ENCODE peak calls at places on chromosomes 16 and 17, in eight cellular contexts. M, P, V, N, J, W, S and K are unnamed samples.

GRCh38 chr16:56610609-56611111 is 2.3 kb downstream of the MT2A start:
- DNase-seq in V (no peak), P (no peak), S (no peak), N (peak; percentile 70), J (no peak), M (no peak), W (no peak), K (no peak)

GRCh38 chr16:66026211-66026610 is 340.3 kb upstream of the CDH5 start:
- DNase-seq in M (peak; percentile 9), P (no peak), J (no peak), N (peak; percentile 27), S (no peak), V (peak; percentile 30), W (no peak), K (no peak)

GRCh38 chr16:360698-361336 is 8.3 kb upstream of the AXIN1 start:
- DNase-seq in J (no peak), S (no peak), W (no peak), P (no peak), M (no peak), N (no peak), V (no peak), K (no peak)

GRCh38 chr16:74249281-74249680 is 47.3 kb upstream of the PSMD7 start:
- DNase-seq in W (no peak), V (no peak), J (no peak), N (no peak), P (no peak), M (no peak), S (no peak), K (no peak)

GRCh38 chr17:1231456-1231855 is 38.8 kb upstream of the BHLHA9 start:
- DNase-seq in J (peak; percentile 27), N (no peak), S (no peak), V (peak; percentile 73), P (no peak), M (no peak), W (no peak), K (peak; percentile 78)

GRCh38 chr17:10048951-10049350 is 143.9 kb upstream of the RCVRN start:
- DNase-seq in V (no peak), N (no peak), P (no peak), J (no peak), W (no peak), S (peak; percentile 76), M (no peak), K (no peak)

GRCh38 chr17:12041316-12041715 is 20.6 kb downstream of the MAP2K4 start:
- DNase-seq in V (no peak), P (no peak), J (no peak), N (peak; percentile 85), M (no peak), S (no peak), W (no peak), K (no peak)

GRCh38 chr17:51128089-51128488 is 7.4 kb upstream of the SPAG9 start:
- DNase-seq in N (no peak), W (no peak), P (no peak), S (no peak), J (no peak), V (no peak), M (peak; percentile 53), K (no peak)

GRCh38 chr16:85448557-85449194 is 164.4 kb upstream of the GSE1 start:
- DNase-seq in J (peak; percentile 81), N (no peak), P (no peak), S (no peak), W (peak; percentile 4), V (peak; percentile 81), M (no peak), K (peak; percentile 76)

GRCh38 chr17:39668141-39668924 is at the start of gene PNMT:
- DNase-seq in V (peak; percentile 89), P (peak; percentile 52), S (peak; percentile 57), W (peak; percentile 17), N (peak; percentile 53), M (peak; percentile 100), J (no peak), K (no peak)

GRCh38 chr16:49158029-49158642 is 123.5 kb downstream of the CBLN1 start:
- DNase-seq in P (no peak), N (peak; percentile 8), M (peak; percentile 5), W (no peak), J (no peak), V (no peak), S (no peak), K (peak; percentile 40)

GRCh38 chr17:42670199-42670924 is 6.4 kb downstream of the PLEKHH3 start:
- DNase-seq in M (no peak), W (peak; percentile 29), P (no peak), V (no peak), S (no peak), J (no peak), N (no peak), K (no peak)

GRCh38 chr17:10126554-10127493 is 71.6 kb downstream of the GAS7 start:
- DNase-seq in M (no peak), N (peak; percentile 70), V (no peak), J (peak; percentile 50), P (no peak), S (no peak), W (no peak), K (no peak)

GRCh38 chr17:66915204-66915611 is 49.3 kb upstream of the CACNG4 start:
- DNase-seq in N (no peak), S (peak; percentile 66), V (no peak), W (no peak), M (peak; percentile 87), P (no peak), J (no peak), K (peak; percentile 68)

GRCh38 chr16:3004781-3005284 is 7.9 kb upstream of the CLDN9 start:
- DNase-seq in M (peak; percentile 76), J (peak; percentile 32), W (no peak), S (no peak), V (peak; percentile 71), N (no peak), P (no peak), K (peak; percentile 78)